ENCODE peak calls at places on chromosomes 2 and 18, in nine cellular contexts. One of them, this sample, is unnamed.

GRCh38 chr2:118845843-118846666 is 1.4 kb downstream of the EN1 start:
- DNase-seq in fibroblast of the aortic adventitia: no peak
- DNase-seq in fibroblast of mammary gland: no peak
- DNase-seq in AG09319: no peak
- DNase-seq in nucleus accumbens: no peak
- DNase-seq in germinal center: no peak
- DNase-seq in T-cell: no peak
- DNase-seq in CD8-positive, alpha-beta memory T cell: no peak
- DNase-seq in right lobe of liver: no peak
- DNase-seq in this sample: no peak

GRCh38 chr2:23692901-23693605 is 233.9 kb downstream of the ATAD2B start:
- DNase-seq in right lobe of liver: peak
- DNase-seq in fibroblast of the aortic adventitia: no peak
- DNase-seq in CD8-positive, alpha-beta memory T cell: no peak
- DNase-seq in fibroblast of mammary gland: no peak
- DNase-seq in AG09319: no peak
- DNase-seq in germinal center: no peak
- DNase-seq in nucleus accumbens: no peak
- DNase-seq in T-cell: no peak
- DNase-seq in this sample: no peak

GRCh38 chr2:41782306-41783158 is 265.3 kb upstream of the PKDCC start:
- DNase-seq in fibroblast of mammary gland: peak
- DNase-seq in germinal center: peak
- DNase-seq in CD8-positive, alpha-beta memory T cell: peak
- DNase-seq in T-cell: peak
- DNase-seq in right lobe of liver: no peak
- DNase-seq in AG09319: peak
- DNase-seq in fibroblast of the aortic adventitia: peak
- DNase-seq in nucleus accumbens: no peak
- DNase-seq in this sample: peak

GRCh38 chr2:43270461-43270860 is 44.1 kb upstream of the ZFP36L2 start:
- DNase-seq in nucleus accumbens: no peak
- DNase-seq in T-cell: no peak
- DNase-seq in AG09319: no peak
- DNase-seq in CD8-positive, alpha-beta memory T cell: no peak
- DNase-seq in right lobe of liver: no peak
- DNase-seq in fibroblast of the aortic adventitia: no peak
- DNase-seq in germinal center: no peak
- DNase-seq in fibroblast of mammary gland: no peak
- DNase-seq in this sample: no peak

GRCh38 chr2:241855245-241855887 is 3.3 kb downstream of the PDCD1 start:
- DNase-seq in right lobe of liver: peak
- DNase-seq in nucleus accumbens: no peak
- DNase-seq in CD8-positive, alpha-beta memory T cell: no peak
- DNase-seq in fibroblast of mammary gland: no peak
- DNase-seq in germinal center: no peak
- DNase-seq in fibroblast of the aortic adventitia: no peak
- DNase-seq in AG09319: no peak
- DNase-seq in T-cell: no peak
- DNase-seq in this sample: no peak

GRCh38 chr18:30622635-30623034 is 419.9 kb downstream of the DSC3 start:
- DNase-seq in fibroblast of mammary gland: no peak
- DNase-seq in right lobe of liver: no peak
- DNase-seq in CD8-positive, alpha-beta memory T cell: no peak
- DNase-seq in germinal center: no peak
- DNase-seq in T-cell: no peak
- DNase-seq in nucleus accumbens: no peak
- DNase-seq in fibroblast of the aortic adventitia: no peak
- DNase-seq in AG09319: no peak
- DNase-seq in this sample: no peak

GRCh38 chr2:37590119-37590571 is 81.3 kb downstream of the CDC42EP3 start:
- DNase-seq in nucleus accumbens: no peak
- DNase-seq in T-cell: no peak
- DNase-seq in CD8-positive, alpha-beta memory T cell: no peak
- DNase-seq in right lobe of liver: no peak
- DNase-seq in germinal center: no peak
- DNase-seq in fibroblast of the aortic adventitia: no peak
- DNase-seq in AG09319: no peak
- DNase-seq in fibroblast of mammary gland: peak
- DNase-seq in this sample: peak

GRCh38 chr2:69073928-69074575 is 61.1 kb downstream of the ANTXR1 start:
- DNase-seq in fibroblast of the aortic adventitia: peak
- DNase-seq in germinal center: no peak
- DNase-seq in fibroblast of mammary gland: no peak
- DNase-seq in AG09319: no peak
- DNase-seq in nucleus accumbens: no peak
- DNase-seq in CD8-positive, alpha-beta memory T cell: no peak
- DNase-seq in T-cell: no peak
- DNase-seq in right lobe of liver: no peak
- DNase-seq in this sample: peak

GRCh38 chr2:215358312-215358845 is 46.5 kb downstream of the ATIC start:
- DNase-seq in fibroblast of the aortic adventitia: peak
- DNase-seq in AG09319: no peak
- DNase-seq in T-cell: no peak
- DNase-seq in fibroblast of mammary gland: peak
- DNase-seq in nucleus accumbens: no peak
- DNase-seq in right lobe of liver: no peak
- DNase-seq in CD8-positive, alpha-beta memory T cell: no peak
- DNase-seq in germinal center: no peak
- DNase-seq in this sample: peak

GRCh38 chr2:108223573-108223972 is 16.2 kb upstream of the SULT1C3 start:
- DNase-seq in CD8-positive, alpha-beta memory T cell: no peak
- DNase-seq in T-cell: no peak
- DNase-seq in nucleus accumbens: no peak
- DNase-seq in right lobe of liver: no peak
- DNase-seq in AG09319: no peak
- DNase-seq in germinal center: no peak
- DNase-seq in fibroblast of the aortic adventitia: no peak
- DNase-seq in fibroblast of mammary gland: no peak
- DNase-seq in this sample: no peak

GRCh38 chr2:27393225-27393624 is 12.7 kb upstream of the ZNF513 start:
- DNase-seq in germinal center: no peak
- DNase-seq in CD8-positive, alpha-beta memory T cell: no peak
- DNase-seq in AG09319: no peak
- DNase-seq in T-cell: no peak
- DNase-seq in nucleus accumbens: no peak
- DNase-seq in right lobe of liver: no peak
- DNase-seq in fibroblast of the aortic adventitia: no peak
- DNase-seq in fibroblast of mammary gland: no peak
- DNase-seq in this sample: no peak

GRCh38 chr2:16927398-16927797 is 261.8 kb upstream of the CYRIA start:
- DNase-seq in CD8-positive, alpha-beta memory T cell: no peak
- DNase-seq in T-cell: no peak
- DNase-seq in fibroblast of the aortic adventitia: no peak
- DNase-seq in right lobe of liver: no peak
- DNase-seq in fibroblast of mammary gland: no peak
- DNase-seq in nucleus accumbens: no peak
- DNase-seq in AG09319: no peak
- DNase-seq in germinal center: no peak
- DNase-seq in this sample: no peak

GRCh38 chr2:188518391-188518790 is 226.7 kb downstream of the GULP1 start:
- DNase-seq in fibroblast of mammary gland: peak
- DNase-seq in fibroblast of the aortic adventitia: peak
- DNase-seq in nucleus accumbens: no peak
- DNase-seq in AG09319: no peak
- DNase-seq in CD8-positive, alpha-beta memory T cell: no peak
- DNase-seq in T-cell: no peak
- DNase-seq in right lobe of liver: no peak
- DNase-seq in germinal center: no peak
- DNase-seq in this sample: peak

GRCh38 chr18:8912348-8913057 is 190.0 kb upstream of the NDUFV2 start:
- DNase-seq in fibroblast of mammary gland: no peak
- DNase-seq in nucleus accumbens: no peak
- DNase-seq in AG09319: no peak
- DNase-seq in right lobe of liver: no peak
- DNase-seq in T-cell: no peak
- DNase-seq in fibroblast of the aortic adventitia: no peak
- DNase-seq in germinal center: peak
- DNase-seq in CD8-positive, alpha-beta memory T cell: no peak
- DNase-seq in this sample: peak

GRCh38 chr2:128373346-128374000 is 54.8 kb upstream of the HS6ST1 start:
- DNase-seq in AG09319: no peak
- DNase-seq in right lobe of liver: no peak
- DNase-seq in nucleus accumbens: no peak
- DNase-seq in fibroblast of mammary gland: no peak
- DNase-seq in germinal center: no peak
- DNase-seq in T-cell: no peak
- DNase-seq in CD8-positive, alpha-beta memory T cell: no peak
- DNase-seq in fibroblast of the aortic adventitia: no peak
- DNase-seq in this sample: no peak

This sample was measured in EH.